ENCODE peak calls at places on chromosomes 16 and 17, in four cellular contexts. Y, Q, W and X are unnamed samples.
A peak's percentile ranks its signal among the peaks of the same experiment; 100 is the strongest.

GRCh38 chr16:86995456-86995855 is 321.7 kb downstream of the C16orf95 start:
- DNase-seq in Y (no peak), Q (no peak), W (no peak), X (peak; percentile 41)

GRCh38 chr16:88482630-88483391 is 29.7 kb downstream of the ZFPM1 start:
- DNase-seq in Y (no peak), Q (no peak), W (no peak), X (no peak)

GRCh38 chr16:86619263-86619935 is 41.0 kb downstream of the FOXL1 start:
- DNase-seq in Y (peak; percentile 67), Q (no peak), W (no peak), X (no peak)

GRCh38 chr17:2837147-2837561 is 40.9 kb downstream of the RAP1GAP2 start:
- DNase-seq in Y (no peak), Q (no peak), W (peak; percentile 61), X (no peak)

GRCh38 chr17:59371426-59372099 is 40.1 kb downstream of the YPEL2 start:
- DNase-seq in Y (peak; percentile 79), Q (peak; percentile 53), W (no peak), X (peak; percentile 82)

GRCh38 chr16:56301391-56301850 is 110.1 kb downstream of the GNAO1 start:
- DNase-seq in Y (no peak), Q (no peak), W (no peak), X (peak; percentile 12)

GRCh38 chr16:87326151-87326571 is 9.0 kb upstream of the C16orf95 start:
- DNase-seq in Y (peak; percentile 42), Q (no peak), W (no peak), X (peak; percentile 47)

GRCh38 chr17:77410470-77410869 is 269.7 kb downstream of the SEC14L1 start:
- DNase-seq in Y (no peak), Q (no peak), W (no peak), X (no peak)

GRCh38 chr16:81647527-81647926 is 131.6 kb upstream of the PLCG2 start:
- DNase-seq in Y (no peak), Q (no peak), W (no peak), X (peak; percentile 46)

GRCh38 chr17:81042606-81043005 is 7.7 kb downstream of the BAIAP2 start:
- DNase-seq in Y (no peak), Q (no peak), W (no peak), X (no peak)

GRCh38 chr16:88804552-88805339 is 1.2 kb downstream of the CDT1 start:
- DNase-seq in Y (no peak), Q (no peak), W (peak; percentile 15), X (no peak)

DNA sequence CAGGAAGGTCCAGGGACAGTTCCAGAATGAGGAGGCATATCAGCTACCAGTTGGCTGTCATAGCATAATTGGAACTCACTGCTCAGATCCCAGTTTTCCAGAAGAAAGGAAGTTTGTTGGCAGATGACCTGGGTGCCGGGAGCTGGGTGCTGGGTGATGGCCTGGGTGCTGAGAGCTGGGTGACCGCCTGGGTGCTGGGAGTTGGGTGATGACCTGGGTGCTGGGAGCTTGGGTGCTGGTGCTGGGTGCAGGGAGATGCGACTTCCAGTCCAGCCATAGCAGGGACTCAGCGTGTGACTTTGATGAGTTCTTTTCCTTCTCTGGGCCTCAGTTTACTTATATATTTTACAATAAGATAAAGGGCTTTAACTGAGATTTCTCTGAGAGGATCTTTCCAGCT is 18.0 kb downstream of the WSCD1 start:
- DNase-seq in Y (no peak), Q (no peak), W (no peak), X (peak; percentile 55)
- H3K27ac ChIP-seq in Y (no peak overlapping the region), Q (no peak overlapping the region), W (no peak overlapping the region), X (no peak overlapping the region)

GRCh38 chr16:16138034-16138635 is 85.2 kb downstream of the ABCC6 start:
- DNase-seq in Y (no peak), Q (no peak), W (no peak), X (peak; percentile 65)

GRCh38 chr16:16141141-16141540 is 82.2 kb downstream of the ABCC6 start:
- DNase-seq in Y (no peak), Q (no peak), W (no peak), X (peak; percentile 52)

GRCh38 chr16:16139061-16139460 is 84.2 kb downstream of the ABCC6 start:
- DNase-seq in Y (no peak), Q (no peak), W (no peak), X (peak; percentile 18)

GRCh38 chr16:16140537-16140936 is 82.8 kb downstream of the ABCC6 start:
- DNase-seq in Y (no peak), Q (no peak), W (no peak), X (no peak)

GRCh38 chr16:16139806-16140205 is 83.5 kb downstream of the ABCC6 start:
- DNase-seq in Y (no peak), Q (no peak), W (no peak), X (no peak)
- H3K36me3 ChIP-seq in Y (peaks cover 19% of the 10 kb centered on the region), Q (peaks cover 82% of the 10 kb centered on the region), W (peaks cover 40% of the 10 kb centered on the region), X (peaks cover 29% of the 10 kb centered on the region)

GRCh38 chr16:9824191-9824590 is 358.0 kb downstream of the GRIN2A start:
- DNase-seq in Y (no peak), Q (no peak), W (no peak), X (no peak)

GRCh38 chr16:9820481-9821246 is 361.6 kb downstream of the GRIN2A start:
- DNase-seq in Y (no peak), Q (no peak), W (no peak), X (no peak)

GRCh38 chr16:9821331-9821730 is 360.9 kb downstream of the GRIN2A start:
- DNase-seq in Y (no peak), Q (no peak), W (no peak), X (no peak)

GRCh38 chr16:9821970-9822369 is 360.3 kb downstream of the GRIN2A start:
- DNase-seq in Y (no peak), Q (no peak), W (no peak), X (no peak)

DNA sequence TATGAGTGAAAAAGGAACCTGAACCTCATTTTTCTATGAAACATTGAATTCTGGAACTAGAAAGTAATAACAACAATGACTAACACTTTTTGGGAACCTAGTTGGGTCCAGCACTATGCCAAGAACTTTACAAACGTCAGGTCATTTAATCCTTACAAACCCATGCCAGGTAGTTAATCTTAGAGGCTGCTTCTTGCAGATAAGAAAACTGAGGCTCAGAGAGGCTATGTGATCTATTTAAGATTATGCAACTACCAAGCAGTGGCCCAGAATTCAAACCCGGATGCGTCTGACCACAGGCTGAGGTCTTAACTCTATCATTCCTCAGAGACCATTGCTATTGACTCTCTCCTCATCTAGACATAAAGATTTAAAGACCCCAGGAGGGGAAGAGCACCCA is 358.7 kb downstream of the GRIN2A start:
- DNase-seq in Y (no peak), Q (no peak), W (no peak), X (no peak)
- H3K4me1 ChIP-seq in Y (no peaks in the 10 kb centered on the region), Q (no peaks in the 10 kb centered on the region), W (no peaks in the 10 kb centered on the region), X (no peaks in the 10 kb centered on the region)

DNA sequence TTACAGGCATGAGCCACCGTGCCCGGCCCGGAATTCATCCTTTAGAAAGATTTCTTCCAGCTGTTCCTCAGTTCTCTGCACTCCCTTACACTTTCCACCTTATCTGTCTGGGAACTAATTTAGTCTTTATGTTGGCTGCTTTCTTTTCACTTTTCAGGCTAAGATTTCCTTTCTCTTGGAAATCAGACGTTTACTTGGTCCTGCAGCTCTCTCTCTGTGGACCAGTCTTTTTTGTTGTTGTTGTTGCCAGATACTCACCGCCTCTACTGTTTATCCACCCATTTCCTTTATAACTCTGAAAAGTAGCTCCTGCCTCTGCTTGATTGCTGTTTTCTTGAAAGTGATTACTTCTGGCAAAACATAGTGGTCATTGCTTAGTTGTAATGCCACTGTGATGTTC is 6.1 kb downstream of the NF1 start:
- DNase-seq in Y (no peak), Q (no peak), W (no peak), X (no peak)
- H3K27ac ChIP-seq in Y (no peak overlapping the region), Q (peak overlapping the region; percentile 16), W (no peak overlapping the region), X (no peak overlapping the region)